ENCODE peak calls at places on chromosomes 7 and 10, in seven cellular contexts. C is HepG2, S is testis, F is IMR-90, T is PC-9, U is stomach, O is astrocyte. W is an unnamed sample. For H3K4me1, the result is how much of the 10 kb centered on the place peaks cover.

GRCh38 chr10:119305860-119306513 is 98.6 kb downstream of the GRK5 start:
- DNase-seq in C (no peak), S (no peak), F (peak), T (peak), U (peak), O (peak), W (peak)

GRCh38 chr7:155951554-155952158 is 139.4 kb upstream of the SHH start:
- DNase-seq in C (peak), S (no peak), F (peak), T (peak), U (peak), O (peak), W (peak)

GRCh38 chr10:21173964-21174669 is 277.0 kb upstream of the NEBL start:
- DNase-seq in C (no peak), S (peak), F (no peak), T (peak), U (peak), O (no peak), W (no peak)

GRCh38 chr7:2723138-2723850 is 35.3 kb downstream of the AMZ1 start:
- DNase-seq in C (no peak), S (no peak), F (no peak), T (no peak), U (no peak), O (no peak), W (no peak)

GRCh38 chr10:63603709-63604445 is 82.7 kb downstream of the REEP3 start:
- DNase-seq in C (no peak), S (no peak), F (peak), T (no peak), U (no peak), O (peak), W (no peak)

GRCh38 chr10:35237766-35238512 is 98.4 kb upstream of the CCNY start:
- DNase-seq in C (peak), S (no peak), F (no peak), T (no peak), U (no peak), O (no peak), W (no peak)

GRCh38 chr7:21999896-22000295 is 54.2 kb upstream of the CDCA7L start:
- DNase-seq in C (no peak), S (no peak), F (peak), T (no peak), U (no peak), O (no peak), W (no peak)

GRCh38 chr10:132449051-132449825 is 52.2 kb downstream of the PWWP2B start:
- DNase-seq in C (no peak), S (no peak), F (no peak), T (no peak), U (peak), O (no peak), W (no peak)

GRCh38 chr10:22737587-22737986 is 23.2 kb upstream of the PIP4K2A start:
- DNase-seq in C (no peak), S (no peak), F (peak), T (no peak), U (no peak), O (peak), W (peak)

GRCh38 chr10:124066744-124067714 is 26.4 kb downstream of the CHST15 start:
- DNase-seq in C (no peak), S (no peak), F (no peak), T (no peak), U (no peak), O (no peak), W (no peak)

GRCh38 chr7:158590181-158590530 is 2.5 kb upstream of the PTPRN2 start:
- DNase-seq in C (no peak), S (no peak), F (no peak), T (no peak), U (no peak), O (no peak), W (no peak)

GRCh38 chr7:89335490-89335889 is 540.0 kb upstream of the TEX47 start:
- DNase-seq in C (no peak), S (no peak), F (no peak), T (no peak), U (no peak), O (no peak), W (no peak)

GRCh38 chr10:26407406-26407969 is 30.7 kb upstream of the APBB1IP start:
- DNase-seq in C (peak), S (no peak), F (no peak), T (no peak), U (no peak), O (peak), W (peak)

GRCh38 chr10:49679480-49679893 is at the start of gene C10orf53:
- DNase-seq in C (no peak), S (peak), F (peak), T (no peak), U (no peak), O (peak), W (peak)

GRCh38 chr7:158957507-158957900 is 101.1 kb downstream of the DYNC2I1 start:
- DNase-seq in C (no peak), S (no peak), F (no peak), T (no peak), U (peak), O (no peak), W (no peak)

GRCh38 chr7:116139807-116140206 is 70.5 kb upstream of the TES start:
- DNase-seq in C (no peak), S (no peak), F (peak), T (no peak), U (no peak), O (no peak), W (no peak)

GRCh38 chr10:13809447-13809846 is 222.7 kb downstream of the PRPF18 start:
- DNase-seq in C (no peak), S (no peak), F (no peak), T (peak), U (no peak), O (peak), W (no peak)

GRCh38 chr7:51645707-51646298 is 329.2 kb upstream of the COBL start:
- DNase-seq in C (no peak), S (no peak), F (no peak), T (no peak), U (no peak), O (no peak), W (no peak)

GRCh38 chr7:148772297-148773089 is 73.8 kb downstream of the CUL1 start:
- DNase-seq in C (no peak), S (no peak), F (peak), T (peak), U (no peak), O (peak), W (peak)

GRCh38 chr10:73908853-73909611 is 1.9 kb upstream of the PLAU start:
- DNase-seq in C (peak), S (no peak), F (peak), T (peak), U (no peak), O (peak), W (peak)

DNA sequence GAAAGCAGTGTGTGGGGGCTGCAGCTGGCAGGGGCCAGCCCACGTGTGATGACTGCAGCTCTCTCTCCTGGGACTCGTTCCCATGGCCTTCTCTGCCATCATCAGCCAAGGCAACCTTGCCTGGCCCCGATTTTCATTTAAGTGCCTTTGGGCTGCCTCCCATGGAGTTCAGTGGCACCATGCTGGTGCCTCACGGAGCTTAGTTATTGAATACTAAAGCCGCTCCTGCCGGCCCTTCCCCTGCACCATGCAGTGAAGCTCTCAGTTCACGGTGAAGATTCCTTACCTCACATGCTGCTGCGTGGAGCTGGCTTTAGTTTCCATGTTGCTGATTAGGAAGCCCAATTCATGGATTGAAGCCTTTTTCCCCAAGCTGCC is 141.5 kb upstream of the EEPD1 start:
- DNase-seq in C (no peak), S (no peak), F (no peak), T (no peak), U (no peak), O (no peak), W (no peak)
- H3K27ac ChIP-seq in C (no peak), S (no peak), F (no peak), T (no peak), U (no peak), O (no peak), W (no peak)

DNA sequence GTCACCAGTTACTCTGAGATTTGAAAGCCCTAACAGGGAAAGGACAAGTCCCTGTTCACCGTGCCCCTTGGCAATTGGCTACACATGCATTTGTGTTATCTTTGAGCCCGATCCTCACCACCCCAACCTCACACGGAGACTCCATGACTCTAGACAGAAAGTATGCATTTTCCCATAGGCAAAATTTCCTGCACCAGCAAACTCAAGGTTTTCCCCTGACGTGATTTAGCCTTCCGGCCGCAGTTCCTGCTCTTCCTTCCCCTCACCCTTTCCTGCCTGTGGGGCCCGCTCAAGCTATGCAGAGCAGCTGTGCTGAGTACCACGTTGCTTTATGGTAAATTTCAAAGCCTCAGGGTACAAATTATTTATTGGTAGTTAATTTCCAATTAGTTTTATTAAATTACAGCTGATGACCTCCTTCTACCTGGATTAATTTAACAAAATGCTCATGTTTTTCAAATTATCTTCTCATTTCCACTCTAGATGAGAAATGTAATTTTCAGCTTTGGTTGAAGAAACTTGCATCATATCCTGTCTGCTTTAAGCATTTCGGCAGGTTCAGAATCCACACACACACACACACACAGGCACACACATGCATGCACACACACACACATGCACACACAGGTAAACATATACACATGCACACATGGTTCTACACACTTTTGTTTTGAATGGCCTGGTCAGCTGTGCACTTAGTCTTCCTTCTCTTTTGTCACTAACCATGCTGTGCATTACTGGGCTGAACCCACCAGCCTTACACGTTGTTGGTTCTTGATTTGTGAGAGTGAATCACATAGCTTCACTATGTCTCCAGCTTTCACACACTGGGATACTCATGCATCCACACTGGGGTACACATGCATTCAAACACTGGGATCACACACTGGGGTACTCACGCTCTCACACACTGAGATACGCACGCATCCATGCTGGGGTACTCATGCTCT is 283.1 kb upstream of the PITRM1 start:
- DNase-seq in C (no peak), S (no peak), F (peak), T (no peak), U (no peak), O (peak), W (peak)
- TF ChIP-seq CTCF in C (no peak), S (no peak), F (no peak), T (no peak), U (no peak), O (no peak), W (peak)

DNA sequence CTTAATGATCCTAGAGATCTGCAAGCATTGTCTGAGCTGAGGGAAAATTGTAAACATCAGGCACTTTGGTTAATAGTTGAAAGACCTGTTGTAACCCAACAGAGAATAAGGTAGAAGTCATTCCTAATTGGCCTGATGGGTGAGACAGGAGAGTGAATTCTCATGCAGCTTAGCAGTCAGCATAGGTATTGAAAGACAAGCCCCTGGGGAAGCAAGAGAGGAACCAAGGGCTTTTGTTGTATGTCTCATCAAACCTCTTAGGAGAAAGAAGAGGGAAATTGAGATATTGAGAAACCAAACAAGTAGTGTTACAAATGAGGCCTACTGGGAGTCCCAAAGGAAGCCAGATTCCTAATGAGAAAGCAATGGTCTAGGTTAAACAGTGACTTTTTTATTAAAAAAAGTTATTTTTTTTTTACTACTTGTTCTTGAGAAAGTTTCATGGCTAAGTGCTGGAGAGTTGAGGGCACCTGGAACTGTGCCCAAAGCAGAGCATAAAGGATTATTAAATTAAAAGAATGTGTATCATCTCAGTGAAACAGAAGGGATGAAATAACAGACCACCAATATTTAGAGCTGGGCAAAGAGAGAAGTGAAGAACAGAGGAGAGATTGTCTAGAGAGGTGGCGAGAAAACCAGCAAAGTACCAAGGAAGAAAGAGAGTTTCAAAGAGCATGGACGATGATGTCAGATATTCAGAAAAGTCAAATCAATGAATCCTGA is 168.9 kb downstream of the CDK14 start:
- DNase-seq in C (peak), S (no peak), F (no peak), T (no peak), U (no peak), O (no peak), W (no peak)
- H3K4me1 ChIP-seq in C (half or more), S (under half), F (under half), T (under half), U (under half), O (under half), W (under half)

GRCh38 chr10:5563991-5564536 is 39.3 kb downstream of the CALML3 start:
- DNase-seq in C (no peak), S (no peak), F (peak), T (peak), U (peak), O (peak), W (no peak)
- H3K27ac ChIP-seq in C (no peak), S (no peak), F (no peak), T (no peak), U (no peak), O (peak), W (peak)

GRCh38 chr10:79053081-79053434 is 15.7 kb upstream of the ZMIZ1 start:
- DNase-seq in C (no peak), S (no peak), F (no peak), T (no peak), U (no peak), O (no peak), W (no peak)

GRCh38 chr10:79051766-79052165 is 17.0 kb upstream of the ZMIZ1 start:
- DNase-seq in C (no peak), S (no peak), F (no peak), T (no peak), U (peak), O (no peak), W (no peak)

GRCh38 chr10:79053481-79054202 is 15.1 kb upstream of the ZMIZ1 start:
- DNase-seq in C (no peak), S (no peak), F (no peak), T (no peak), U (no peak), O (no peak), W (no peak)

GRCh38 chr10:79050896-79051555 is 17.7 kb upstream of the ZMIZ1 start:
- DNase-seq in C (no peak), S (no peak), F (no peak), T (no peak), U (no peak), O (no peak), W (no peak)

DNA sequence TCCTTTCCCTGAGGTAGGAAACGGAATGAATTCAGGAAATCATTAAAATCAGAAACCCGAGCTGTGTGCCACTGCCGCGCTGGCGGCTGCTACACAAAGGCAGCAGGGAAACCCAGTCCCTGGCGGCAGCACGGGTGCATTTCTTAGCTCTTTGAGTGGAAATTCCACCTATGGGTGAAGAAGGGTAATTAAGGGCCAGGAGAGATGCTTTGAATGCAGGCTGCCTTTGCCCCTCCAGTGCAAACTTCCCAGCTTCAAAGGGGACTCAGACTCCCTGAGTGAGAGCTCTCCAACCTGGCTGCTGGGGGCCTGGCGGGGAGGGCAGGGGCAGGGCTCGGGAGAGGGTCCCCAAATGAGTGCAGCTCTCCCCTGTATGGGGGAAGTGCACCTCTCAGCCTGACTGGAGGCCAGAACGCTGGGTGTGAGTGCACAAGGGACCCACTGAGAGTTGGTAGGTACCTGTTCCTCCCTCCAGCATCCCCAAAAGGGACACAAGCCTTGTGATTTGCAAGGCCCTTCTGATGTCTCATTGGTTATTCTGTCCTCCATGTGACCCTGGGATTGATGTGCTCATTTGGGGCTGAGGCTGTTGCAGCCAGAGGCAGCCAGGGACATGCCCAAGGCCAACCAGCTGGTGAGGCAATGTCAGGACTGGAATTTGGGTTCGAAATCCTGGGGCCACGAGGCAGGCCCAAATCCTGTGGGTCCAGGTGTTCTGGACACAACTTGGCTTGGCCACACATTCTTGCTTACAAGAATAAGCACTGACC is 16.3 kb upstream of the ZMIZ1 start:
- DNase-seq in C (peak), S (no peak), F (no peak), T (peak), U (peak), O (peak), W (no peak)
- TF ChIP-seq CTCF in C (peak), S (peak), F (peak), T (peak), U (no peak), O (peak), W (peak)

DNA sequence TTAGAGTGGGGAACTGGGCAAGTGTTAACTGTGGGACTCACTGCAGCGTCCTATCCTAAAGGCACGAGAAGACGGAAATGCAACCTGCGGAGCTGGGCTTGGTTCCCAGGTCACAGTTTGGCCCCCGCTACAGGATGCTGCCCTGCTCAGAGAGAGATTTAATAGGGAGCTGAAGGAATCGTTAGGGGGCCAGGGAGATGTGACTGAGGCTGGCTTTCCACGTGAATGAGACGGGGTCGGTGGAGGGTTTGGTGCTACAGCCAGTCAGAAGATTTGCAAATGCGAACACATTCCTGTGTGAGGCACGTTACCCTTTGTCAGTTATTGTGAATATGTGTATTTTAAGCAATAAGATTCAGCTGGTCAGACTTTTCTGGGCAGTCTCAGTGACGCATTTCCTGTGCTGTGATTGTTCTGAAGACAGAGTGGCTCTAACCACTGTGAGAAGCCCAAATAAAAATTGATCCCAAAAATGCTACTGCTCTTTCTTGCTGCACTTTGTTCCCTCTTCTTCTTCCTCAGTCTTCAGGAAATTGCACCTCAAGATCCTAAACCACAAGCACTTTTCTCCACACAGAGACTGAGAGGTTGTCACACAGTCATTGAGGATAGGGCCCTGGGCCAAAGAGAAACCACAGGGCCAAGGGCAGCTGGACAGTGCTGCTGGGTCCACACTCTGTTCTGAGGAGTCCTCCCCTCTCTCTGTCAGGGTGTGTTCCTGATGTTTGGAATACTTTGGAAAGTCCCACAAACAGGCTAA is 21.2 kb downstream of the CYP17A1 start:
- DNase-seq in C (no peak), S (peak), F (peak), T (no peak), U (no peak), O (peak), W (peak)
- H3K4me1 ChIP-seq in C (under half), S (under half), F (under half), T (under half), U (under half), O (under half), W (under half)

GRCh38 chr10:86653987-86654386 is 360 bp upstream of the OPN4 start:
- DNase-seq in C (no peak), S (no peak), F (no peak), T (no peak), U (no peak), O (no peak), W (no peak)
- H3K27ac ChIP-seq in C (no peak), S (no peak), F (no peak), T (no peak), U (no peak), O (no peak), W (no peak)

GRCh38 chr7:28956608-28957063 is 1.5 kb downstream of the TRIL start:
- DNase-seq in C (peak), S (peak), F (peak), T (no peak), U (peak), O (peak), W (peak)
- TF ChIP-seq CTCF in C (peak), S (peak), F (peak), T (no peak), U (no peak), O (peak), W (peak)